ENCODE peak calls at places on chromosomes 4 and X, in five cellular contexts. G is G401; K is AG10803; J is coronary artery; Y is CD8-positive, alpha-beta memory T cell. U is an unnamed sample.

GRCh38 chr4:90137545-90137944 is 10.4 kb downstream of the CCSER1 start:
- DNase-seq in G (no peak), K (no peak), Y (no peak), J (no peak), U (no peak)

GRCh38 chr4:26238426-26238781 is 82.4 kb upstream of the RBPJ start:
- DNase-seq in G (no peak), Y (no peak), J (no peak), K (no peak), U (no peak)

GRCh38 chrX:30888526-30889146 is 418 bp downstream of the TAB3 start:
- DNase-seq in G (peak), K (no peak), Y (no peak), J (peak), U (no peak)

GRCh38 chrX:14027031-14027430 is 2.7 kb downstream of the GEMIN8 start:
- DNase-seq in G (peak), K (no peak), J (no peak), Y (peak), U (no peak)

GRCh38 chr4:153159016-153159415 is 45.2 kb upstream of the TRIM2 start:
- DNase-seq in K (no peak), J (no peak), G (no peak), Y (no peak), U (no peak)

GRCh38 chr4:65893957-65894755 is 223.9 kb upstream of the EPHA5 start:
- DNase-seq in J (no peak), K (no peak), Y (no peak), G (no peak), U (no peak)

GRCh38 chr4:104625706-104626105 is 131.0 kb upstream of the CXXC4 start:
- DNase-seq in G (no peak), Y (no peak), K (no peak), J (no peak), U (no peak)

GRCh38 chr4:79920454-79920853 is 152.6 kb downstream of the ANTXR2 start:
- DNase-seq in G (no peak), K (no peak), J (no peak), Y (no peak), U (no peak)

GRCh38 chrX:9341305-9342201 is 123.3 kb upstream of the TBL1X start:
- DNase-seq in K (peak), G (no peak), J (no peak), Y (peak), U (no peak)

GRCh38 chrX:46758163-46758955 is 559 bp downstream of the SLC9A7 start:
- DNase-seq in Y (no peak), J (no peak), G (peak), K (peak), U (no peak)

GRCh38 chrX:3286196-3286920 is 60.1 kb downstream of the MXRA5 start:
- DNase-seq in K (peak), G (no peak), Y (no peak), J (no peak), U (no peak)

GRCh38 chrX:140948827-140949226 is 53.6 kb upstream of the SPANXB1 start:
- DNase-seq in J (no peak), G (no peak), K (no peak), Y (no peak), U (no peak)

GRCh38 chr4:112327950-112328349 is 30.8 kb downstream of the ALPK1 start:
- DNase-seq in Y (peak), G (peak), J (no peak), K (peak), U (no peak)

GRCh38 chr4:2948895-2949781 is 14.1 kb downstream of the NOP14 start:
- DNase-seq in G (peak), J (peak), K (peak), Y (no peak), U (no peak)

GRCh38 chr4:82421796-82422560 is 8.3 kb downstream of the HNRNPDL start:
- DNase-seq in J (no peak), K (no peak), Y (no peak), G (no peak), U (no peak)

GRCh38 chr4:3797831-3798500 is 31.8 kb downstream of the ADRA2C start:
- DNase-seq in Y (no peak), G (no peak), K (no peak), J (no peak), U (no peak)

GRCh38 chr4:78599931-78600375 is 48.4 kb downstream of the ANXA3 start:
- DNase-seq in G (no peak), Y (no peak), K (no peak), J (no peak), U (no peak)

GRCh38 chr4:1400191-1400805 is 5.9 kb downstream of the NKX1-1 start:
- DNase-seq in Y (no peak), K (no peak), G (no peak), J (no peak), U (peak)

GRCh38 chr4:16710198-16710597 is 188.2 kb downstream of the LDB2 start:
- DNase-seq in Y (no peak), J (no peak), K (no peak), G (no peak), U (no peak)

GRCh38 chrX:71493111-71493613 is 39.7 kb upstream of the OGT start:
- DNase-seq in G (no peak), J (no peak), K (peak), Y (no peak), U (no peak)

GRCh38 chrX:102514536-102514935 is 2.0 kb downstream of the TMSB15A start:
- DNase-seq in K (no peak), Y (no peak), G (no peak), J (no peak), U (no peak)

GRCh38 chr4:33090910-33091309 is 2370.7 kb downstream of the PCDH7 start:
- DNase-seq in Y (no peak), K (no peak), J (no peak), G (no peak), U (no peak)

GRCh38 chr4:1983053-1983845 is 25.5 kb downstream of the NELFA start:
- DNase-seq in G (peak), K (no peak), Y (no peak), J (peak), U (no peak)

GRCh38 chr4:16993966-16994840 is 95.8 kb upstream of the LDB2 start:
- DNase-seq in K (no peak), J (no peak), Y (no peak), G (no peak), U (no peak)

GRCh38 chr4:16524911-16525574 is 298.8 kb upstream of the TAPT1 start:
- DNase-seq in Y (no peak), K (peak), G (no peak), J (no peak), U (no peak)

GRCh38 chr4:186693159-186693815 is 30.4 kb downstream of the FAT1 start:
- DNase-seq in J (peak), G (no peak), K (peak), Y (no peak), U (peak)

U was measured in cardiac septum.